ENCODE peak calls at places on chromosome 1, in nine cellular contexts. E is naive thymus-derived CD4-positive, alpha-beta T cell; K is IMR-90; X is SJSA1; B is endodermal cell; O is heart right ventricle; R is ovary; W is mesendoderm; J is spleen. T is an unnamed sample.
A peak's percentile ranks its signal among the peaks of the same experiment; 100 is the strongest.

GRCh38 chr1:196295766-196296165 is 312.5 kb downstream of the KCNT2 start:
- DNase-seq in W (no peak), R (no peak), J (no peak), X (no peak), E (no peak), K (peak; percentile 3), O (no peak), B (no peak), T (no peak)

GRCh38 chr1:212124891-212125582 is 89.5 kb downstream of the DTL start:
- DNase-seq in W (no peak), X (no peak), E (no peak), J (no peak), R (no peak), O (no peak), B (no peak), K (peak; percentile 16), T (no peak)

GRCh38 chr1:99347041-99347684 is 82.9 kb downstream of the PLPPR4 start:
- DNase-seq in K (no peak), J (no peak), W (no peak), E (no peak), X (no peak), B (no peak), O (no peak), R (no peak), T (no peak)

GRCh38 chr1:44293761-44294315 is 61.2 kb downstream of the ERI3 start:
- DNase-seq in R (no peak), J (no peak), O (peak; percentile 72), K (no peak), W (no peak), E (no peak), B (no peak), X (no peak), T (no peak)

GRCh38 chr1:183218039-183218618 is 32.1 kb downstream of the LAMC2 start:
- DNase-seq in B (no peak), X (no peak), R (no peak), O (peak; percentile 75), K (peak; percentile 11), E (no peak), J (no peak), W (no peak), T (no peak)

GRCh38 chr1:154869351-154870116 is 547 bp downstream of the KCNN3 start:
- DNase-seq in K (peak; percentile 38), B (peak; percentile 57), W (no peak), R (peak; percentile 65), X (peak; percentile 57), O (peak; percentile 64), J (no peak), E (no peak), T (peak; percentile 61)

GRCh38 chr1:220956861-220957605 is 77.8 kb downstream of the HLX start:
- DNase-seq in K (peak; percentile 98), O (no peak), R (no peak), E (no peak), J (no peak), X (peak; percentile 57), B (no peak), W (no peak), T (no peak)

GRCh38 chr1:19336543-19336942 is 24.4 kb downstream of the SLC66A1 start:
- DNase-seq in O (no peak), J (no peak), B (no peak), K (peak; percentile 68), E (no peak), X (no peak), W (no peak), R (no peak), T (no peak)

GRCh38 chr1:56644064-56644940 is 812 bp upstream of the PRKAA2 start:
- DNase-seq in J (no peak), W (peak; percentile 23), X (no peak), E (no peak), O (no peak), B (no peak), R (peak; percentile 18), K (peak; percentile 73), T (peak; percentile 43)

GRCh38 chr1:247331526-247332214 is at the start of gene ZNF496:
- DNase-seq in K (peak; percentile 88), B (peak; percentile 95), J (peak; percentile 90), E (peak; percentile 33), W (peak; percentile 96), O (peak; percentile 83), R (peak; percentile 89), X (peak; percentile 86), T (peak; percentile 90)

GRCh38 chr1:219837274-219837993 is 90.9 kb downstream of the SLC30A10 start:
- DNase-seq in B (peak; percentile 61), J (no peak), X (no peak), R (no peak), O (no peak), W (peak; percentile 80), E (no peak), K (peak; percentile 54), T (no peak)

GRCh38 chr1:16073490-16074104 is at the start of gene FAM131C:
- DNase-seq in X (no peak), K (no peak), O (no peak), R (no peak), W (no peak), E (peak; percentile 59), B (peak; percentile 76), J (peak; percentile 83), T (no peak)

GRCh38 chr1:220788900-220789299 is 2.2 kb downstream of the MTARC1 start:
- DNase-seq in O (no peak), B (no peak), E (no peak), X (no peak), R (no peak), K (no peak), W (no peak), J (no peak), T (no peak)

GRCh38 chr1:184843732-184844495 is 89.3 kb upstream of the EDEM3 start:
- DNase-seq in W (no peak), R (no peak), E (no peak), K (no peak), B (no peak), J (peak; percentile 82), O (no peak), X (no peak), T (no peak)

GRCh38 chr1:20733361-20733975 is 965 bp upstream of the SH2D5 start:
- DNase-seq in J (no peak), E (no peak), X (peak; percentile 39), R (no peak), K (no peak), W (no peak), O (no peak), B (no peak), T (no peak)

GRCh38 chr1:62212411-62212810 is 17.8 kb downstream of the L1TD1 start:
- DNase-seq in O (no peak), B (peak; percentile 54), J (no peak), R (no peak), W (no peak), E (no peak), X (no peak), K (no peak), T (no peak)

DNA sequence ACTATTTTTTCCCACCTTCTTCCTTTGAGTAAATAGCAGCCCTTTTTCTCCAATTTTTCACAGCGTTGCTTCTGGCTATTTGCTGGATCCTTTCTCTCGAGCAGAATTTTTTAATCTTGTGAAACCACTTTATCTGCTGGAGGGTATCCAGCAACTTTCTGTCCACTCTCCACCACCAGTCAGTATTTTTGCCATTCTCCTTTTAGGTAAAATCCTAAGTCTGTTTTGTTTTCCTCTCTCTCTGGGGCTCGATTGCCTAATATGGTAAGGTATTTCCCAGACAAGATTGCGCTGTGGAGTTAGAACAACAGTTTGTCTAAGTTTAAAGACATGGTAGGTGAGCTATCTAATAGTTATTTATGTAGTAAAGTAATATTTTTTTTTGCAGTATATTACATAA is 156.9 kb downstream of the PPP1R12B start:
- DNase-seq in X (no peak), K (peak; percentile 85), O (no peak), B (no peak), J (no peak), E (no peak), W (peak; percentile 50), R (peak; percentile 44), T (no peak)
- H3K27ac ChIP-seq in X (peak overlapping the region; percentile 65), K (peak overlapping the region; percentile 75), O (peak overlapping the region; percentile 73), B (no peak overlapping the region), J (peak overlapping the region; percentile 37), E (no peak overlapping the region), W (no peak overlapping the region), R (peak overlapping the region; percentile 32), T (peak overlapping the region; percentile 23)

DNA sequence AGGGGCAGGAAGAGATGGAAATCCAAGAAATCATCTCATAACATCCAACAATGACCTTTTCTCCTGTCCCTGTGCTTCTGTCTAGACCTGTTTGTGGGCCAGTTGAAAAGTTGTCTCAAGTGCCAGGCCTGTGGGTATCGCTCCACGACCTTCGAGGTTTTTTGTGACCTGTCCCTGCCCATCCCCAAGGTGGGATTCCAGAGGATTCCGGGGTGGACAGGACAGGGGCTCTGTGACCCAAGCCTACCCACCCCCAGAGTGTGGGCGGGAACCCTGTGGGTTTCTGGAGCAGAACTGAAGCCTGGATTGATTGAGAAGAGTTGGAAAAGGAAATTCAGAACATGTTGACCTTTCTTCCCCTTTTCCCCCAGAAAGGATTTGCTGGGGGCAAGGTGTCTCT is 2.4 kb upstream of the PPOX start:
- DNase-seq in J (peak; percentile 73), B (no peak), E (no peak), W (no peak), X (no peak), R (no peak), O (no peak), K (no peak), T (peak; percentile 32)
- H3K4me3 ChIP-seq in J (no peak overlapping the region), B (no peak overlapping the region), E (no peak overlapping the region), W (no peak overlapping the region), X (no peak overlapping the region), R (no peak overlapping the region), O (no peak overlapping the region), K (no peak overlapping the region), T (no peak overlapping the region)

GRCh38 chr1:228144213-228145049 is 4.4 kb downstream of the GUK1 start:
- DNase-seq in K (no peak), E (no peak), B (no peak), J (no peak), O (no peak), W (no peak), R (no peak), X (no peak), T (peak; percentile 51)

GRCh38 chr1:228145498-228146425 is 4.0 kb upstream of the GJC2 start:
- DNase-seq in O (no peak), X (no peak), B (no peak), K (no peak), R (no peak), W (no peak), E (no peak), J (no peak), T (no peak)

GRCh38 chr1:228143480-228144212 is 3.6 kb downstream of the GUK1 start:
- DNase-seq in R (no peak), E (no peak), J (no peak), X (no peak), B (no peak), O (no peak), K (no peak), W (no peak), T (peak; percentile 39)

GRCh38 chr1:228146761-228147693 is 2.7 kb upstream of the GJC2 start:
- DNase-seq in O (peak; percentile 14), W (no peak), X (no peak), J (no peak), R (no peak), K (no peak), E (no peak), B (no peak), T (no peak)

GRCh38 chr1:228145050-228145343 is 4.7 kb upstream of the GJC2 start:
- DNase-seq in W (no peak), J (no peak), K (no peak), E (no peak), X (no peak), B (no peak), R (no peak), O (no peak), T (no peak)
- H3K36me3 ChIP-seq in W (no peaks in the 10 kb centered on the region), J (peaks cover 56% of the 10 kb centered on the region), K (peaks cover 15% of the 10 kb centered on the region), E (no peaks in the 10 kb centered on the region), X (peaks cover 89% of the 10 kb centered on the region), B (peaks cover 10% of the 10 kb centered on the region), R (no peaks in the 10 kb centered on the region), O (peaks cover 55% of the 10 kb centered on the region), T (peaks cover 69% of the 10 kb centered on the region)

GRCh38 chr1:89605692-89606091 is 27.2 kb upstream of the LRRC8C start:
- DNase-seq in X (peak; percentile 79), O (no peak), K (peak; percentile 55), W (no peak), R (no peak), B (no peak), E (no peak), J (no peak), T (no peak)
- H3K27ac ChIP-seq in X (no peak overlapping the region), O (peak overlapping the region; percentile 81), K (no peak overlapping the region), W (no peak overlapping the region), R (no peak overlapping the region), B (no peak overlapping the region), E (peak overlapping the region; percentile 92), J (peak overlapping the region; percentile 61), T (no peak overlapping the region)

T was measured in left lung.